ENCODE peak calls at places on chromosomes 13 and 19, in four cellular contexts. A is OCI-LY7, L is PC-3, X is esophagus squamous epithelium. M is an unnamed sample.

GRCh38 chr19:53432088-53432661 is 391 bp downstream of the ZNF761 start:
- DNase-seq in L (peak), X (no peak), A (peak), M (peak)

GRCh38 chr13:20492641-20493040 is 33.0 kb downstream of the CRYL1 start:
- DNase-seq in A (peak), L (peak), X (no peak), M (no peak)

GRCh38 chr13:41496420-41497234 is 39.3 kb downstream of the RGCC start:
- DNase-seq in A (no peak), X (no peak), L (no peak), M (no peak)

GRCh38 chr19:409006-409514 is at the start of gene C2CD4C:
- DNase-seq in A (peak), X (no peak), L (no peak), M (peak)

GRCh38 chr13:59906413-59907027 is 257.2 kb downstream of the DIAPH3 start:
- DNase-seq in L (peak), A (peak), X (no peak), M (no peak)

GRCh38 chr19:33674575-33675367 is 53.0 kb downstream of the CHST8 start:
- DNase-seq in L (no peak), A (no peak), X (no peak), M (peak)

GRCh38 chr19:2166741-2167738 is 3.3 kb downstream of the DOT1L start:
- DNase-seq in X (no peak), L (peak), A (no peak), M (no peak)

GRCh38 chr13:79307433-79307861 is 98.6 kb downstream of the RBM26 start:
- DNase-seq in L (no peak), X (no peak), A (no peak), M (no peak)

GRCh38 chr13:57633141-57633949 is 1.8 kb downstream of the PCDH17 start:
- DNase-seq in L (no peak), X (no peak), A (no peak), M (peak)

GRCh38 chr19:23505738-23506137 is 110.5 kb upstream of the ZNF91 start:
- DNase-seq in L (no peak), X (no peak), A (no peak), M (no peak)
- TF ChIP-seq CTCF in L (no peak), X (no peak), A (no peak), M (no peak)

GRCh38 chr19:40235238-40236025 is 8.9 kb upstream of the CCNP start:
- DNase-seq in L (no peak), X (no peak), A (no peak), M (no peak)
- TF ChIP-seq CTCF in L (peak), X (no peak), A (peak), M (no peak)

DNA sequence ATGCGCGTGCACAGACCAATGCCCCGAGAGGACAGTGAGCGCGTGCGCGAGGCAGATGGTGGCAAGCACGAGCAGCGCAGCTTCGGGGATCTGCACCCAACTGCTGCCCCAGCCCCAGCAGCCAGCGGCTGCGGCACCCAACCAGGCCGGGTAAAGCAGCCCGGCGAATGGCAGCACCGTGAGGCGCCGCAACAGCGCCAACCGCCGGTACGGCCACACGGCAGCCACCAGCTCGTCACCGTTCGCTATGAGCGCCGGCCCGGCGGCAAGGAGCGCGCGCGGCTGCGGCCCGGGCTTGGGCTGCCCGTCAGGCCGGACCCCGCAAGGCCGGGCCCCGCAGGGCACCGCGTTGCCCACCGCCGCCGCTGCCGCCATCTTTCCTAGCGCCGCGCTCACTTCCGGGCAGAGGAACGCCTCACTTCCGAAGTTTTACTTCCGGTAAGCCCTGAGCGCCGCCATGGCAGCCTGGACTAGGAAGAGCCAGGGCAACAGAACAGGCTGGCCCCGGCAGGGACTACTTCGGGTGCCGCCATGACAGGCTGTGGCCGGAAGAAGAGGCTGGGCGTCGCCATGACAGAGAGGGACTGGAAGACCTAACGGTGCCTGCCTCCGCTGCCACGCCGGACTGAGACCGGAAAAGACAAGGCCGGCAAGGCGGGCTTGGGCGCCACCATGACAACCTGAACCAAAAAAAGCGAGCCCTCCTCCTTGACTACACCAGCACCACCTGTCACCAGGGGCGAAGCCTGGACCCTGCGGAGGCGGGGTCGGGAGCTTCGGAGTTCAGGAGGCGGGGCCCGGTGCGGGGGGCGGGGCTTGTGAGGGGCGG is at the start of gene ATP13A1:
- DNase-seq in L (peak), X (peak), A (peak), M (peak)
- TF ChIP-seq CTCF in L (no peak), X (no peak), A (peak), M (no peak)

GRCh38 chr13:94657167-94657566 is 55.2 kb downstream of the SOX21 start:
- DNase-seq in X (no peak), A (no peak), L (peak), M (no peak)

GRCh38 chr13:94658926-94659649 is 53.3 kb downstream of the SOX21 start:
- DNase-seq in L (peak), X (no peak), A (no peak), M (no peak)

GRCh38 chr13:94662274-94662945 is 49.9 kb downstream of the SOX21 start:
- DNase-seq in A (no peak), L (no peak), X (no peak), M (no peak)

GRCh38 chr13:94661396-94661795 is 50.9 kb downstream of the SOX21 start:
- DNase-seq in X (no peak), L (no peak), A (no peak), M (no peak)

DNA sequence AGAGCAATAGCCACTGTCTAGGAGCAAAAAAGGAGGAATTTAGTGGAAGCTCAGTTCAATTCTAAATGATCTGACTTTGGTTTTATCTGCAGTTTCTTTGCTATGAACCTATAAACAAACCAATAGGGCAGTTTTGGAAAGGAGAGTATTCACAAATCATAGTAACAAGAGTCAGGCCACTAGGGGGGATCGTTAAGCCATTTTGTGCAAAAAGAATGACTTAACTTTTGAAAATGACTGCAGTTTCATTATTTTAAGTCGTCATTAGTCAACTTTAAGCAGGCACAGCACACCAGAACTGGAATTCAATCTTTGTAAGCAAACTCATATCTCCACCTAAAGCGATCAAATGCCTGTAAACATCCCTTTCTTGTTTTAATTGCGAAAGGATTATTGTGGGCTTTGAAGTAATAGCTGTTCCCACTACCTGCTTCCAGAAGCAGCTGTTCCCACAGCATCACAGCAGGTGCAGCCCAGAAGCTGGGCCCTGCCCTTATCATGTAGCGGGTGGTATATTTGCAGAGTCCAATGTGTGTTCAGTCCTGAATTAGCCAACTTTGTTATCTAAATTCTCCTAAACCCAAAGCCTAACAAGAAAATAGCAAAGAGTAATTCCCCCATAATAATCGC is 51.5 kb downstream of the SOX21 start:
- DNase-seq in X (no peak), A (peak), L (peak), M (no peak)
- TF ChIP-seq CTCF in X (no peak), A (peak), L (peak), M (no peak)

DNA sequence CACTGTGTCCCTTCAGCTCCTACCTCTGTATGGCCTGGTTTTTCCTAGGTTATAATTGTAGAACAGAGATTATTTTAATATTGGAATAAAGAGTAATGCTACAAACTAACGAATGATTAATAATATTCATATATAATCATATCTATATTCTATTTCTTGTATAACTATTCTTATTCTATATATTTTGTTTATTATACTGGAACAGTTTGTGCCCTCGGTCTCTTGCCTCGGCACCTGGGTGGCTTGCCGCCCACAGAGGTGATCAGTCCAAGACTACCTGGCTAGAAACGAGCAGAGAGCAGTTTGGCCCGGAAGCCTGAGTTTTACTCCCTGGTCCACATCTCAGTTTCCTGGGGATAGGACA is 3.9 kb upstream of the SLC27A1 start:
- DNase-seq in X (no peak), A (no peak), L (no peak), M (no peak)
- TF ChIP-seq CTCF in X (no peak), A (no peak), L (no peak), M (no peak)

GRCh38 chr13:100751826-100752225 is 77.2 kb upstream of the TMTC4 start:
- DNase-seq in L (no peak), A (no peak), X (no peak), M (no peak)
- TF ChIP-seq CTCF in L (no peak), A (no peak), X (no peak), M (no peak)

GRCh38 chr19:14479309-14479984 is 4.3 kb upstream of the PTGER1 start:
- DNase-seq in X (no peak), L (no peak), A (no peak), M (no peak)
- TF ChIP-seq CTCF in X (no peak), L (no peak), A (no peak), M (no peak)

GRCh38 chr13:84864341-84864740 is 934.9 kb downstream of the SLITRK6 start:
- DNase-seq in X (no peak), L (no peak), A (no peak), M (no peak)

GRCh38 chr13:84867246-84867645 is 932.0 kb downstream of the SLITRK6 start:
- DNase-seq in L (no peak), A (no peak), X (no peak), M (no peak)

GRCh38 chr13:84873951-84874350 is 925.3 kb downstream of the SLITRK6 start:
- DNase-seq in L (no peak), A (no peak), X (no peak), M (no peak)

GRCh38 chr13:84870190-84870589 is 929.0 kb downstream of the SLITRK6 start:
- DNase-seq in A (peak), L (peak), X (no peak), M (no peak)
- TF ChIP-seq CTCF in A (peak), L (peak), X (peak), M (no peak)

GRCh38 chr13:49646688-49647087 is 18.4 kb downstream of the ARL11 start:
- DNase-seq in L (no peak), X (no peak), A (no peak), M (no peak)

GRCh38 chr13:49638416-49639072 is 10.2 kb downstream of the ARL11 start:
- DNase-seq in A (no peak), L (peak), X (no peak), M (no peak)

GRCh38 chr13:49641810-49642291 is 13.5 kb downstream of the ARL11 start:
- DNase-seq in A (no peak), L (peak), X (peak), M (no peak)

GRCh38 chr13:49645451-49645850 is 17.1 kb downstream of the ARL11 start:
- DNase-seq in X (no peak), L (no peak), A (no peak), M (no peak)

DNA sequence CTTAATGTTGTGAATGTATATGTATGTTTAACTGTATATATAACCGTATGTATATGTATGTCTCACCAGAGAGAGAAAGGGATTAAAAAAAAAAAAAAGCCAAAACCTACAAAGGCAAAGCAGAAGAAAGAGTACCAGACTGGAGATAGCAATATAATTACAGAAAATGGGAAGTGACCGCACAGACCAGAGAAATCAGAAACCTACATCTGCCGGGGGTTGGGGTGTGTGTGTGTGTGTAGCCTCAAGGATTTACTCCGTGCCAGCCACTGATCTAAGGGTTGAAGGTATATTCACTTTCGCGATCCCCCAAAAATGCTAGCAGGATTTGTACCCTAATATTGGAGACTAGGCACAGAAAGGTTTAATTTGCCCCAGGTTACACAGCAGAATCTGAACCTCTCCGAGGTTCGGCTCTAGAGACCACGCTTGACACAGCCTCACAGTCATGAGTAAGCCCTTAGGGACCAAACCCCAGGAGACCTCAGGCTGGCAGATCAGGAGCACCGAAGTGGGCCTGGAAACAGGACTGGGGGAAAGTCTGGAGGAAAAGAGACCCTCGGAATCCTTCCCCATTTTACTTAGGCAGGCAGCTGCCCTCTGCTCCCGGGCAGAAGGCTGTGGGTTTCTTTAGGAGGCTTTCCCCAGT is 14.8 kb downstream of the ARL11 start:
- DNase-seq in A (peak), L (no peak), X (no peak), M (no peak)
- TF ChIP-seq CTCF in A (no peak), L (no peak), X (no peak), M (no peak)